ENCODE peak calls at places on chromosomes 3 and 15, in nine cellular contexts. Q is NT2/D1; Y is HFF-Myc; X is GM06990; V is naive thymus-derived CD8-positive, alpha-beta T cell; O is GM20000; E is osteocyte; B is activated CD8-positive, alpha-beta memory T cell treated with anti-CD3 and anti-CD28 coated beads for 48 hours; C is lung microvascular endothelial cell. F is an unnamed sample.

GRCh38 chr15:72532991-72533601 is 59.0 kb downstream of the ARIH1 start:
- DNase-seq in Q (no peak), Y (no peak), X (no peak), V (peak), O (no peak), E (no peak), B (no peak), C (peak), F (peak)

GRCh38 chr3:74353039-74353438 is 261.4 kb downstream of the CNTN3 start:
- DNase-seq in Q (no peak), Y (no peak), X (no peak), V (no peak), O (no peak), E (no peak), B (no peak), C (no peak), F (no peak)

GRCh38 chr3:144221771-144222170 is 250.1 kb downstream of the DIPK2A start:
- DNase-seq in Q (no peak), Y (no peak), X (no peak), V (no peak), O (no peak), E (no peak), B (no peak), C (no peak), F (no peak)

GRCh38 chr3:38003817-38004414 is 13.3 kb downstream of the VILL start:
- DNase-seq in Q (no peak), Y (no peak), X (no peak), V (no peak), O (no peak), E (no peak), B (no peak), C (no peak), F (no peak)

GRCh38 chr3:87900061-87900460 is 158.7 kb downstream of the CGGBP1 start:
- DNase-seq in Q (no peak), Y (no peak), X (no peak), V (no peak), O (peak), E (no peak), B (no peak), C (peak), F (no peak)

GRCh38 chr3:16570113-16570512 is 35.1 kb downstream of the DAZL start:
- DNase-seq in Q (no peak), Y (no peak), X (no peak), V (no peak), O (no peak), E (no peak), B (no peak), C (no peak), F (no peak)

GRCh38 chr3:105791134-105791533 is 77.7 kb downstream of the CBLB start:
- DNase-seq in Q (no peak), Y (no peak), X (no peak), V (no peak), O (no peak), E (no peak), B (no peak), C (peak), F (no peak)

GRCh38 chr3:141578197-141578596 is 91.4 kb downstream of the RASA2 start:
- DNase-seq in Q (no peak), Y (no peak), X (no peak), V (no peak), O (no peak), E (no peak), B (no peak), C (no peak), F (no peak)

GRCh38 chr15:51377038-51377761 is 35.7 kb downstream of the GLDN start:
- DNase-seq in Q (no peak), Y (peak), X (no peak), V (no peak), O (no peak), E (no peak), B (no peak), C (no peak), F (no peak)

GRCh38 chr3:41441568-41441967 is 242.3 kb downstream of the CTNNB1 start:
- DNase-seq in Q (no peak), Y (no peak), X (no peak), V (no peak), O (no peak), E (no peak), B (no peak), C (no peak), F (no peak)

GRCh38 chr15:88476635-88477038 is 9.1 kb downstream of the MRPS11 start:
- DNase-seq in Q (no peak), Y (no peak), X (no peak), V (no peak), O (peak), E (no peak), B (no peak), C (peak), F (no peak)

GRCh38 chr3:126581569-126581968 is 22.8 kb upstream of the C3orf22 start:
- DNase-seq in Q (no peak), Y (no peak), X (no peak), V (no peak), O (no peak), E (no peak), B (no peak), C (no peak), F (no peak)

GRCh38 chr3:54443572-54444161 is 321.3 kb downstream of the CACNA2D3 start:
- DNase-seq in Q (no peak), Y (no peak), X (no peak), V (no peak), O (no peak), E (peak), B (no peak), C (no peak), F (no peak)

GRCh38 chr15:80636675-80637074 is 58.4 kb upstream of the ABHD17C start:
- DNase-seq in Q (peak), Y (no peak), X (no peak), V (no peak), O (no peak), E (peak), B (no peak), C (peak), F (no peak)

GRCh38 chr3:58560771-58561311 is 16.4 kb downstream of the FAM107A start:
- DNase-seq in Q (peak), Y (peak), X (no peak), V (no peak), O (no peak), E (peak), B (no peak), C (peak), F (no peak)

GRCh38 chr15:80072285-80072684 is 12.8 kb downstream of the ZFAND6 start:
- DNase-seq in Q (no peak), Y (peak), X (no peak), V (no peak), O (peak), E (no peak), B (no peak), C (peak), F (no peak)

GRCh38 chr15:100493213-100493612 is 35.5 kb downstream of the CERS3 start:
- DNase-seq in Q (no peak), Y (no peak), X (no peak), V (no peak), O (no peak), E (no peak), B (no peak), C (no peak), F (no peak)

GRCh38 chr3:36944012-36944640 is 728 bp downstream of the TRANK1 start:
- DNase-seq in Q (no peak), Y (no peak), X (peak), V (peak), O (peak), E (peak), B (no peak), C (peak), F (peak)

GRCh38 chr3:111246967-111247760 is 175.5 kb downstream of the NECTIN3 start:
- DNase-seq in Q (no peak), Y (no peak), X (no peak), V (no peak), O (no peak), E (no peak), B (no peak), C (peak), F (no peak)

GRCh38 chr3:123483146-123483545 is 34.3 kb upstream of the ADCY5 start:
- DNase-seq in Q (no peak), Y (no peak), X (no peak), V (no peak), O (no peak), E (no peak), B (no peak), C (no peak), F (no peak)

GRCh38 chr3:133437391-133438093 is 37.7 kb downstream of the BFSP2 start:
- DNase-seq in Q (no peak), Y (no peak), X (no peak), V (no peak), O (no peak), E (no peak), B (no peak), C (peak), F (no peak)

GRCh38 chr15:23532019-23532418 is 33.5 kb upstream of the MKRN3 start:
- DNase-seq in Q (no peak), Y (no peak), X (no peak), V (no peak), O (no peak), E (no peak), B (no peak), C (no peak), F (no peak)

GRCh38 chr3:43865376-43865775 is 174.6 kb downstream of the ABHD5 start:
- DNase-seq in Q (no peak), Y (no peak), X (no peak), V (no peak), O (no peak), E (peak), B (no peak), C (no peak), F (no peak)

GRCh38 chr15:98422086-98422478 is 226.3 kb upstream of the IGF1R start:
- DNase-seq in Q (no peak), Y (no peak), X (no peak), V (no peak), O (no peak), E (no peak), B (no peak), C (no peak), F (no peak)

GRCh38 chr3:146895026-146895749 is 290.0 kb upstream of the PLSCR5 start:
- DNase-seq in Q (no peak), Y (no peak), X (no peak), V (no peak), O (no peak), E (no peak), B (no peak), C (no peak), F (no peak)

GRCh38 chr15:100975043-100975442 is 55.9 kb downstream of the LRRK1 start:
- DNase-seq in Q (no peak), Y (no peak), X (no peak), V (no peak), O (no peak), E (no peak), B (no peak), C (no peak), F (no peak)